ENCODE peak calls at places on chromosomes 16 and 17, in eight cellular contexts. Q, U, A, I, N, Z, L and V are unnamed samples.
A peak's percentile ranks its signal among the peaks of the same experiment; 100 is the strongest.

GRCh38 chr16:50879873-50880695 is 138.2 kb downstream of the CYLD start:
- DNase-seq in N (no peak), I (no peak), Q (no peak), Z (no peak), U (no peak), A (no peak), L (no peak), V (no peak)

GRCh38 chr16:14455577-14455976 is 174.5 kb downstream of the PARN start:
- DNase-seq in I (no peak), L (peak; percentile 74), Q (no peak), U (peak; percentile 40), A (no peak), Z (no peak), N (no peak), V (peak; percentile 77)

GRCh38 chr17:76697702-76698465 is 12.9 kb downstream of the MXRA7 start:
- DNase-seq in Q (peak; percentile 67), N (no peak), I (no peak), L (no peak), Z (peak; percentile 63), A (no peak), U (peak; percentile 46), V (peak; percentile 58)

GRCh38 chr16:21194771-21195301 is 16.5 kb downstream of the ZP2 start:
- DNase-seq in Q (peak; percentile 7), I (no peak), Z (peak; percentile 7), N (no peak), A (no peak), U (peak; percentile 24), L (no peak), V (peak; percentile 63)

GRCh38 chr17:40582328-40582901 is 17.1 kb upstream of the CCR7 start:
- DNase-seq in A (no peak), N (no peak), Q (no peak), Z (peak; percentile 29), L (no peak), I (no peak), U (no peak), V (no peak)

GRCh38 chr16:51429041-51429440 is 278.0 kb upstream of the SALL1 start:
- DNase-seq in N (no peak), A (no peak), U (no peak), Z (no peak), I (no peak), Q (no peak), L (no peak), V (no peak)

GRCh38 chr17:65154770-65155589 is 17.8 kb downstream of the RGS9 start:
- DNase-seq in A (peak; percentile 69), N (peak; percentile 52), Z (no peak), Q (no peak), I (no peak), U (no peak), L (no peak), V (peak; percentile 54)

GRCh38 chr16:48818257-48818656 is 208.3 kb upstream of the N4BP1 start:
- DNase-seq in L (no peak), U (no peak), I (no peak), Z (no peak), A (no peak), Q (no peak), N (no peak), V (no peak)

GRCh38 chr16:19130852-19131808 is 17.4 kb downstream of the ITPRIPL2 start:
- DNase-seq in L (peak; percentile 61), A (no peak), Q (peak; percentile 81), N (no peak), I (no peak), Z (peak; percentile 78), U (peak; percentile 64), V (peak; percentile 81)

GRCh38 chr17:52134641-52135040 is 23.9 kb downstream of the CA10 start:
- DNase-seq in I (no peak), U (no peak), L (no peak), Q (no peak), Z (no peak), A (no peak), N (peak; percentile 28), V (no peak)

GRCh38 chr17:35791681-35792350 is 3.6 kb downstream of the MMP28 start:
- DNase-seq in A (no peak), Q (no peak), N (no peak), I (no peak), U (no peak), L (no peak), Z (no peak), V (no peak)

GRCh38 chr16:31010539-31010938 is at the start of gene STX1B:
- DNase-seq in U (no peak), L (no peak), A (no peak), N (no peak), Z (no peak), I (no peak), Q (no peak), V (peak; percentile 26)

GRCh38 chr17:29089601-29090044 is 46.7 kb downstream of the PIPOX start:
- DNase-seq in A (no peak), Q (no peak), Z (no peak), N (no peak), U (no peak), I (no peak), L (no peak), V (no peak)

GRCh38 chr16:6081320-6081976 is 983.9 kb upstream of the EEF2KMT start:
- DNase-seq in Q (no peak), Z (peak; percentile 1), A (peak; percentile 7), N (no peak), L (no peak), I (no peak), U (no peak), V (no peak)

GRCh38 chr17:34781071-34781470 is 180.2 kb downstream of the CCT6B start:
- DNase-seq in L (no peak), Z (no peak), A (no peak), Q (no peak), I (no peak), U (no peak), N (no peak), V (no peak)

GRCh38 chr16:12258806-12259205 is 282.3 kb downstream of the SNX29 start:
- DNase-seq in N (no peak), I (no peak), Z (no peak), A (no peak), L (no peak), U (no peak), Q (no peak), V (no peak)

GRCh38 chr16:19700319-19700781 is 17.7 kb downstream of the KNOP1 start:
- DNase-seq in L (peak; percentile 84), Q (peak; percentile 54), Z (peak; percentile 58), U (peak; percentile 66), A (peak; percentile 81), N (peak; percentile 63), I (no peak), V (no peak)

DNA sequence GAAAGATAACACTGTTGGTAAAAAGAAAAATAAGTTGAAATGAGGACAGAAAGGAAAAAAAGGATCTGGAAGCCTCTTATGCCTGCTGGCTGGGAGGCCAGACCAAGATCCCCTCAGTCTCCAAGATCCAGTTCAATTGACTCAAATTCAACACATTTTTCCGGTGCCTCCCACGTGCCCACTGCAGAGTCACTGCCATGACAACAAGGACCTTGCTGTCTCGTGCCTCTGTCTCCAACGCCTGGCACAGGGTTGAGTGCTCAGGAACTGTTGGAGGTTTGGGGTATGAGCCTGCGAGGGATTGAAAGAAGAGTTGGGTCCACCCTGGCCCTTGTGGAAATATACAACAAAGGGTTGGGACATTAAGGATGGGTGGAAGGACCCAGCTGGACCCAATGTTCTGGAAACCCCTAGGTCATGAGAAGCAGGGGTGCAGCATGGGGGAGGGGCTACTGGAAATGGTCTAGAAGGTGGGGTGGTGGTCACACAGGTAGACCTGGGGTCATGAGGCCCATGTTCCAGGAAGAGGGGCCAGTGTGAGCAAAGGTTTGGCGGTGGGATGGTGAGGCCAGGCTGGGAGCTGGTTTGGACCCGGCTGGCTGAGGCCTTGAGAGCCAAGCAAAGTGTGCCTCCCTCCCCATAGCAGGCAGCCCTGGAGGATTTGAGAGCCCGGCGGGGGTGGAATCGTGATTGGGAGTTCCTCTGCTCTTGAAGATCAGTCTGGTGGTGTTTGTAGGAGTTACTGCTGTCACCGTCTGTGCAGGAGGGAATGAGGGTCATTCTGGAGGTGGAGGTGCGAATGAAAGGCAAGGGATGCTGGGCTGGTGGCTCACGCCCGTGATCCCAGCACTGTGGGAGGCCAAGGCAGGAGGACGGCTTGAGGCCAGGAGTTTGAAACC is 1.4 kb downstream of the IL34 start:
- DNase-seq in N (no peak), U (no peak), Z (no peak), L (no peak), I (no peak), Q (no peak), A (no peak), V (no peak)
- H3K4me3 ChIP-seq in N (no peak overlapping the region), U (no peak overlapping the region), Z (no peak overlapping the region), L (no peak overlapping the region), I (no peak overlapping the region), Q (no peak overlapping the region), A (no peak overlapping the region), V (no peak overlapping the region)

DNA sequence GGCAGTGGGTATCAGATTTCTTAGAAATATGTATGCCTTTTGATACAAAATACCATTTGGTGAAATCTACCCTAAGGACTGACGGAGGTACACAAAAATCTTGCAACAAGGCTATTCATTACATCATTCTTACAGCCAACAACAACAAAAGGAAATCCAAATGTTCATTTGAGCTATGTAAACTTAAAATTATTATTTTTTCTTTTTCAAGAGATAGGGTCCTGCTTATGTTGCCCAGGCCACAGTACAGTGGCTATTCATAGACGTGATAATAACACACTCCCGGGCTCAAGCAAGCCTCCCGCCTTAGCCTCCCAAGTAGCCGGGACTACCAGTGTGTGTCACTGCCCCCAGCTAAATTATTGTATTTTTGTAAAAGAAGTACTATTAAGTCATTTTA is 9.0 kb downstream of the SRR start:
- DNase-seq in L (no peak), N (no peak), Q (peak; percentile 39), A (no peak), U (no peak), Z (peak; percentile 35), I (no peak), V (no peak)
- TF ChIP-seq CTCF in L (no peak), N (no peak), Q (no peak), A (no peak), U (no peak), Z (no peak), I (no peak), V (no peak)

DNA sequence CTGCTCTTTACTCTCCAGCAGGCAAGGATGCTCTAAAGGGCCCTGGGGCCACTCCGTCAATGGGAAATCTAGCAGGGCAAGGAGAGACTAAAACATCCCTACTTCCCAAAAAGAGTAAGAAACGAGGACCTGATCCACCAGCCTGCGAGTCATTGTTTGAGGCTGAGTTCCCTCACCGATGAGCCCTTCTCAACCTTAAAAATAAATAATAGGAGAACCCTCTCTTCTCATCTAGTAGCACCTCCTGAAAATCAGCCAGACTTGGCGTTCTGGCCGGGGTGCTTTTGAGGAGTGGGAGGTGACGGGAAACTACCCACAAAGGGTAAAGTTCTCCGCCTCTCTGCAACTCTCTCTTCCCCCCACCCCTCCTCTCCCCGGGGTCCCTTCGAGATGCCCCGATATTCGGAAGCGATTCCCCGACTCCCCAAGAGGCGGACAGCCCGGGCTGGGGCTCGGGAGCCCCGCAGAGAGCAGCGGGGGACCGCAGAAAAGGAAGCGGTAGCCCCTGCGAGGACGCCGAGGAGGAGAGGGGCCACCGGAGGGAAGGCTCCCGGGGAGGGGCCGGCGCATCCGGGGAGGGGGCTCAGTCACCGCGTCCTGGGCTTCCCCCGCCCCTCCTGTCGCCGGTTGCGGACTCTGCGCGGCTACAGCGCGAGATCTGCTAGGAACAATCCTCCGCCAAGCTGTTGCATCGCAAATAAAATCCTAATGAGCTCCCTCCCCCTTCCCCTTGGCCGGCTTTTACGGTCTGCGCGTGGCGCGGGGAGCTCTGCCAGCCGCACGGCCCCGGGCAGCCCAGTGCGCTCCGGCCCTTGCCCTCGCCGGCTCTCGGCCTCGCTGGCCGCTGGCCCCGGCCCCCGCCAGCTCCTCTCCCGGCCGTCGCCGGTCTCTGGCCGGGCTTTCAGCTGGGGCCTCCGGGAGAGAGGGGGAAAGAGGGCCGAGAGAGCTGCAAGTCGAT is 1.3 kb downstream of the HOXB9 start:
- DNase-seq in I (no peak), A (peak; percentile 74), Q (no peak), Z (no peak), U (no peak), N (peak; percentile 73), L (no peak), V (no peak)
- H3K4me3 ChIP-seq in I (peak overlapping the region; percentile 35), A (peak overlapping the region; percentile 72), Q (no peak overlapping the region), Z (no peak overlapping the region), U (no peak overlapping the region), N (peak overlapping the region; percentile 55), L (peak overlapping the region; percentile 70), V (no peak overlapping the region)

GRCh38 chr16:2296662-2297505 is 29.0 kb upstream of the RNPS1 start:
- DNase-seq in Q (peak; percentile 40), I (no peak), N (peak; percentile 47), L (no peak), U (no peak), Z (peak; percentile 35), A (peak; percentile 22), V (peak; percentile 45)
- TF ChIP-seq CTCF in Q (peak; percentile 61), I (peak; percentile 12), N (peak; percentile 44), L (peak; percentile 57), U (peak; percentile 60), Z (peak; percentile 47), A (peak; percentile 39), V (peak; percentile 25)